ENCODE peak calls at places on chromosomes 3 and 15, in nine cellular contexts. R is Peyer's patch, F is stomach, G is pancreas, U is AG10803, Z is sigmoid colon, N is upper lobe of right lung, L is epithelial cell of esophagus, S is adrenal gland. O is an unnamed sample.

GRCh38 chr15:57718309-57718708 is 11.8 kb downstream of the POLR2M start:
- DNase-seq in R (no peak), F (no peak), G (no peak), U (no peak), Z (no peak), N (no peak), L (no peak), S (no peak), O (no peak)

GRCh38 chr15:36126194-36126593 is 453.2 kb upstream of the CDIN1 start:
- DNase-seq in R (no peak), F (no peak), G (no peak), U (no peak), Z (no peak), N (no peak), L (no peak), S (no peak), O (no peak)

GRCh38 chr15:52466134-52466701 is 62.5 kb downstream of the MYO5A start:
- DNase-seq in R (no peak), F (peak), G (no peak), U (no peak), Z (peak), N (peak), L (no peak), S (no peak), O (no peak)

GRCh38 chr3:48952510-48953118 is 34.0 kb downstream of the ARIH2 start:
- DNase-seq in R (peak), F (peak), G (peak), U (no peak), Z (no peak), N (no peak), L (peak), S (no peak), O (no peak)

GRCh38 chr3:32421991-32422859 is 30.6 kb downstream of the CMTM7 start:
- DNase-seq in R (peak), F (peak), G (peak), U (peak), Z (peak), N (peak), L (peak), S (peak), O (peak)

GRCh38 chr3:45547764-45548683 is 46.5 kb upstream of the LIMD1 start:
- DNase-seq in R (no peak), F (no peak), G (no peak), U (peak), Z (peak), N (no peak), L (no peak), S (no peak), O (peak)

GRCh38 chr3:133384331-133385027 is 15.4 kb upstream of the BFSP2 start:
- DNase-seq in R (peak), F (peak), G (peak), U (peak), Z (no peak), N (peak), L (peak), S (peak), O (no peak)

GRCh38 chr15:94052711-94053110 is 178.7 kb upstream of the MCTP2 start:
- DNase-seq in R (no peak), F (no peak), G (no peak), U (no peak), Z (no peak), N (no peak), L (no peak), S (no peak), O (no peak)

GRCh38 chr15:43779016-43779415 is 2.2 kb upstream of the ELL3 start:
- DNase-seq in R (no peak), F (no peak), G (no peak), U (no peak), Z (no peak), N (no peak), L (no peak), S (no peak), O (no peak)

GRCh38 chr15:31278056-31278445 is 48.6 kb upstream of the KLF13 start:
- DNase-seq in R (no peak), F (peak), G (no peak), U (no peak), Z (peak), N (no peak), L (no peak), S (peak), O (no peak)

GRCh38 chr3:55857635-55858034 is 370.5 kb upstream of the WNT5A start:
- DNase-seq in R (no peak), F (no peak), G (no peak), U (no peak), Z (no peak), N (no peak), L (no peak), S (no peak), O (no peak)

GRCh38 chr15:23846218-23846617 is 159.1 kb upstream of the NDN start:
- DNase-seq in R (no peak), F (no peak), G (no peak), U (no peak), Z (no peak), N (no peak), L (no peak), S (no peak), O (no peak)

GRCh38 chr3:33732394-33732793 is 14.3 kb upstream of the CLASP2 start:
- DNase-seq in R (no peak), F (no peak), G (no peak), U (no peak), Z (no peak), N (no peak), L (no peak), S (no peak), O (no peak)

GRCh38 chr15:65384895-65385867 is 7.4 kb upstream of the IGDCC3 start:
- DNase-seq in R (peak), F (peak), G (peak), U (peak), Z (peak), N (peak), L (peak), S (peak), O (no peak)

GRCh38 chr3:15791525-15791924 is 6.3 kb downstream of the ANKRD28 start:
- DNase-seq in R (no peak), F (no peak), G (no peak), U (no peak), Z (no peak), N (no peak), L (no peak), S (no peak), O (no peak)

GRCh38 chr3:123031051-123031450 is 3.5 kb upstream of the SEMA5B start:
- DNase-seq in R (no peak), F (no peak), G (no peak), U (no peak), Z (no peak), N (no peak), L (no peak), S (no peak), O (no peak)
- TF ChIP-seq CTCF in R (no peak), F (no peak), G (no peak), U (no peak), Z (no peak), N (no peak), L (no peak), S (no peak), O (no peak)

DNA sequence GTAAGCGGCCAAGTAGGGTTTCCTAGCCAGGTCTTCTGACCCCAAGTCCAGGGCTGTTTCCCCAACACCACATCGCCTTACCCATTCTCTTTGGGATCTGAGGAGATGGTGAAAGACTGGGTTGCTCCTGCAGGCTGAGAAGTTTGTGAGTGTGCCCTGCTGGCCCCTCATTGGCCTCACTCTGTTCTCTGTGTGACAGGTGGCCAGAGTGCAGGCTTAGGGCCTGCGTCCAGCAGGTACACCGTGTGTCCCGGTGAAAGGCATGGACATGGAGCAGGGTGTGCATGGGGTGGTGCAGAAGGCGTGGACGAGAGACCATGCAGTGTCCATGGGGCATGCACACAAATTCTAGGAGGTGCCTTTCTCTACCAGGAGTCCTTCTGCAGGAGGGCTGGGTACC is 91.3 kb downstream of the DGKG start:
- DNase-seq in R (no peak), F (no peak), G (no peak), U (no peak), Z (no peak), N (no peak), L (no peak), S (no peak), O (no peak)
- H3K4me3 ChIP-seq in R (no peak), F (no peak), G (no peak), U (no peak), Z (no peak), N (no peak), L (no peak), S (no peak), O (no peak)

GRCh38 chr15:91947370-91947769 is 93.9 kb downstream of the SLCO3A1 start:
- DNase-seq in R (no peak), F (no peak), G (no peak), U (no peak), Z (no peak), N (no peak), L (no peak), S (no peak), O (no peak)

GRCh38 chr15:91948001-91948608 is 94.6 kb downstream of the SLCO3A1 start:
- DNase-seq in R (no peak), F (peak), G (no peak), U (peak), Z (no peak), N (no peak), L (peak), S (no peak), O (no peak)

GRCh38 chr15:91945385-91945784 is 91.9 kb downstream of the SLCO3A1 start:
- DNase-seq in R (no peak), F (no peak), G (no peak), U (no peak), Z (no peak), N (no peak), L (no peak), S (no peak), O (no peak)

GRCh38 chr15:91946075-91946474 is 92.6 kb downstream of the SLCO3A1 start:
- DNase-seq in R (no peak), F (no peak), G (no peak), U (no peak), Z (no peak), N (no peak), L (no peak), S (peak), O (no peak)

GRCh38 chr15:91946914-91947313 is 93.4 kb downstream of the SLCO3A1 start:
- DNase-seq in R (no peak), F (no peak), G (no peak), U (no peak), Z (no peak), N (no peak), L (no peak), S (no peak), O (no peak)
- TF ChIP-seq CTCF in R (no peak), F (no peak), G (no peak), U (no peak), Z (no peak), N (peak), L (no peak), S (no peak), O (peak)

DNA sequence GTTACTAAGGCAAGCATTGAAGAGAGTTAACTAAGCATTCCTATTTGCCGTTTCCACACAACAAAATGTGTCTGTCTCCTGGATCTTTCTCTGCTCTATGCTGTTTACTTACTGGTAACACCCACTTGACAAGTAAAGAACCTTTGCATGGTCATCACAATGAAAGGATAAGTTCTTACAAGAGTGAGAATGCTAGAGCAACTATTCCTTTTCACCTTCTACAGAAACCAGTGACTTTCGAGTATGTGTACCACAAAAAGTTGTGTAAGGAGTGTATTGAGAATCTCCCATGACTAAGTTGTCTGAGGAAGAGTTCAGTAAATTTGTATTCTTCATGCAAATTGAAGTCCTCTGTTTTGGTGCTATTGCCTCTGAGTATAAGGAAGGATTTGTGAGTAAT is 10.8 kb downstream of the TIPARP start:
- DNase-seq in R (no peak), F (no peak), G (no peak), U (peak), Z (no peak), N (no peak), L (peak), S (no peak), O (no peak)
- H3K4me3 ChIP-seq in R (no peak), F (no peak), G (no peak), U (peak), Z (no peak), N (no peak), L (no peak), S (no peak), O (no peak)

GRCh38 chr3:72224804-72225509 is 440.0 kb upstream of the PROK2 start:
- DNase-seq in R (no peak), F (no peak), G (no peak), U (no peak), Z (no peak), N (no peak), L (no peak), S (no peak), O (no peak)
- TF ChIP-seq CTCF in R (no peak), F (no peak), G (no peak), U (no peak), Z (no peak), N (no peak), L (no peak), S (no peak), O (no peak)

GRCh38 chr15:63517202-63517601 is 12.8 kb downstream of the USP3 start:
- DNase-seq in R (no peak), F (no peak), G (no peak), U (no peak), Z (no peak), N (no peak), L (no peak), S (no peak), O (no peak)
- H3K4me3 ChIP-seq in R (no peak), F (no peak), G (no peak), U (no peak), Z (no peak), N (no peak), L (no peak), S (no peak), O (no peak)

GRCh38 chr3:65914740-65915366 is 123.9 kb downstream of the MAGI1 start:
- DNase-seq in R (no peak), F (no peak), G (no peak), U (no peak), Z (no peak), N (no peak), L (no peak), S (no peak), O (no peak)
- TF ChIP-seq CTCF in R (no peak), F (no peak), G (no peak), U (no peak), Z (no peak), N (peak), L (peak), S (no peak), O (no peak)

DNA sequence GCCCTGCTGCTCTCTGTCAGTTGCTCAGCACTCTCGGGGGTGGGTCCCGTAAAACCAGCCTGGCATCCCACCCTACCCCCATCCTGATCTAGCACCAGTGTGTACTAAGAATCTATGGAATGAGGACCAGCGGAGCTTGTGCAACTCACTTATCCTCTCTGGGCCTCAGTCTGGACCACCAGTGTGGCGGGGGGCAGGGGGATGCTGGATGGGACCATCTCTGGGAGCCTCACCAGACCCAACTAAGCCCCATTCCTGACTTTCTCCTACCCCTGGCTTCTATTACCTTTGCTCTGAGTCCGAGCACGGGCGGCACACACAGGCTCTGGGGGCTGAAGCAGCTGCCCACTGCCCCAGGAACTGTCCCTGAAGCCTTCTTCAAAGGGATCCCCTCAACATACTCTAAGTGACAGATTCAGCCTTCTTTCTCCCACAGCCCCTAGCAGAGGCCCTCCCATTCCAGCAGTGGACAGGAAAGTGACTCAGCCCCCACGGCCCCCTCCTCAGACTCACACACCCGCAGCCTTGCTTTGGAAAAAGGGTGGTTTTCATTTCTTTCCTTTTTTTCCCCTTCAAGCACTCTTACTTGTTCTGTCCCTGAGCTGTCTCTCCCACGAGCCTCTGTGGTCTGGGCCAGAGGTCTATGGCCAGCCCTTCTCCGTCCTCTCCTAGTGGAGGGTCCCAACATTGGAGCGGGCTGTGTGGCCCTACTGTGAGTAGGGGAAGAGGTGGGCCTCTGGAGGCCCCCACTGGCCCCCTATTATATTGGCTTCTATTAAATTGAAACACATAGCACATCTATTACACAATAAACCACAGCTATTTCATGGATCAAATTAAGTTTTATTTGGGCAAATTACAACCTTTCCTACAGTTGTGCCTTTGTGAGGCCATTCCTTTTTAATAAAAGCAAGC is 100.3 kb downstream of the SMAD6 start:
- DNase-seq in R (no peak), F (no peak), G (no peak), U (peak), Z (no peak), N (no peak), L (peak), S (no peak), O (peak)
- H3K4me3 ChIP-seq in R (no peak), F (no peak), G (no peak), U (peak), Z (no peak), N (no peak), L (no peak), S (no peak), O (no peak)

DNA sequence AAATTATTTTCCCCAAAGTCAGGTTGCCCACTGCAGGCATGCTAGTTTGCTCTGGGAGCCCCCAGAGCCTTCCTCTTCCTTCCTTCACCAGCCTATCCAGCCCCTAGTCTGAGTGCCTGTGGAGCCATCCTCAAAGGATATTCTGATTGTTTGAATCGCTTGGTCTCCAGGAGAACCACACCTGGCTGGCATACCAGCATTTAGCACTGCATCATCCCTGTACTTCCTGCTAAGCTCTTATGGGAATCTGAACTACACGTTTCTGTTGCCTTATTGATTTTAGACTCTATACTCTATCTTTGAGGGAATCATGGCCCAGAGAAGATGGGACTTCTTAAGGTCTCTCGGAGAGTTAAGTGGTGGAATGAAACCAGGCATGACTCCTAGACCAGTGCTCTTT is 26.3 kb downstream of the ZBTB38 start:
- DNase-seq in R (no peak), F (no peak), G (no peak), U (no peak), Z (no peak), N (no peak), L (no peak), S (no peak), O (no peak)
- TF ChIP-seq CTCF in R (no peak), F (no peak), G (no peak), U (no peak), Z (no peak), N (no peak), L (no peak), S (no peak), O (no peak)